ENCODE peak calls at places on chromosomes 11 and 22, in seven cellular contexts. O, Q, W, S, D, B and V are unnamed samples.
A peak's percentile ranks its signal among the peaks of the same experiment; 100 is the strongest.

GRCh38 chr11:43130616-43131015 is 181.2 kb upstream of the API5 start:
- DNase-seq in S (no peak), O (no peak), B (no peak), W (no peak), D (no peak), Q (no peak), V (no peak)

GRCh38 chr11:59088164-59088563 is 2.1 kb downstream of the GLYATL1B start:
- DNase-seq in S (no peak), Q (no peak), B (no peak), D (no peak), O (no peak), W (no peak), V (no peak)

GRCh38 chr11:2990617-2991476 is 1.3 kb downstream of the NAP1L4 start:
- DNase-seq in O (no peak), S (peak; percentile 24), D (no peak), B (no peak), W (no peak), Q (no peak), V (no peak)

GRCh38 chr11:60942207-60942606 is 9.8 kb downstream of the SLC15A3 start:
- DNase-seq in Q (no peak), O (no peak), D (no peak), B (no peak), W (no peak), S (no peak), V (no peak)

GRCh38 chr22:20267441-20268288 is 453 bp downstream of the RTN4R start:
- DNase-seq in O (no peak), W (no peak), B (no peak), S (no peak), D (no peak), Q (no peak), V (no peak)

GRCh38 chr11:17876827-17877226 is 136.0 kb downstream of the SERGEF start:
- DNase-seq in D (peak; percentile 7), Q (no peak), O (no peak), B (no peak), S (no peak), W (no peak), V (no peak)

GRCh38 chr22:40678493-40679248 is 613 bp upstream of the MCHR1 start:
- DNase-seq in O (no peak), Q (no peak), S (no peak), W (no peak), B (no peak), D (no peak), V (no peak)

GRCh38 chr11:28268925-28269324 is 160.7 kb downstream of the METTL15 start:
- DNase-seq in D (no peak), S (no peak), B (no peak), O (no peak), W (no peak), Q (no peak), V (no peak)

GRCh38 chr11:4041731-4042391 is 52.7 kb upstream of the RRM1 start:
- DNase-seq in S (no peak), B (no peak), O (no peak), Q (peak; percentile 90), D (no peak), W (no peak), V (no peak)

GRCh38 chr11:61297741-61298140 is 2.6 kb upstream of the VWCE start:
- DNase-seq in S (no peak), B (peak; percentile 75), Q (peak; percentile 23), W (peak; percentile 99), D (peak; percentile 85), O (no peak), V (peak; percentile 97)

GRCh38 chr11:95698939-95699562 is 90.5 kb downstream of the FAM76B start:
- DNase-seq in Q (no peak), B (no peak), D (peak; percentile 11), W (no peak), O (no peak), S (no peak), V (no peak)

GRCh38 chr11:10386361-10386760 is 68.7 kb upstream of the AMPD3 start:
- DNase-seq in O (no peak), B (no peak), W (no peak), D (no peak), S (no peak), Q (no peak), V (no peak)

GRCh38 chr11:3995949-3996554 is 98.5 kb upstream of the RRM1 start:
- DNase-seq in B (peak; percentile 35), O (no peak), S (no peak), W (peak; percentile 62), Q (no peak), D (no peak), V (no peak)

GRCh38 chr22:23089633-23090032 is 19.3 kb downstream of the GNAZ start:
- DNase-seq in W (no peak), D (no peak), O (no peak), Q (no peak), S (no peak), B (no peak), V (no peak)

GRCh38 chr22:26852176-26852575 is 194.8 kb downstream of the MIAT start:
- DNase-seq in Q (no peak), B (no peak), S (no peak), W (no peak), O (no peak), D (no peak), V (no peak)

GRCh38 chr11:122146475-122146874 is 30.5 kb upstream of the BLID start:
- DNase-seq in B (no peak), O (no peak), Q (no peak), S (no peak), W (no peak), D (no peak), V (no peak)

GRCh38 chr11:112281776-112282175 is 21.1 kb upstream of the PLET1 start:
- DNase-seq in W (no peak), O (no peak), B (no peak), S (no peak), D (no peak), Q (no peak), V (no peak)

GRCh38 chr22:19816372-19817119 is 38.1 kb downstream of the GNB1L start:
- DNase-seq in Q (no peak), D (no peak), B (no peak), O (no peak), S (no peak), W (no peak), V (no peak)

GRCh38 chr11:30333405-30333804 is 10.5 kb downstream of the ARL14EP start:
- DNase-seq in W (peak; percentile 37), S (no peak), D (peak; percentile 58), B (no peak), Q (no peak), O (no peak), V (no peak)

GRCh38 chr11:93606314-93606713 is 55.2 kb upstream of the CEP295 start:
- DNase-seq in Q (no peak), S (no peak), B (no peak), D (no peak), W (no peak), O (no peak), V (no peak)

GRCh38 chr22:28187612-28188011 is 268.6 kb upstream of the PITPNB start:
- DNase-seq in D (no peak), Q (no peak), S (no peak), O (no peak), B (no peak), W (no peak), V (no peak)

GRCh38 chr11:72569966-72570892 is 104.0 kb downstream of the PDE2A start:
- DNase-seq in W (peak; percentile 91), S (no peak), Q (no peak), O (no peak), B (no peak), D (peak; percentile 92), V (no peak)

DNA sequence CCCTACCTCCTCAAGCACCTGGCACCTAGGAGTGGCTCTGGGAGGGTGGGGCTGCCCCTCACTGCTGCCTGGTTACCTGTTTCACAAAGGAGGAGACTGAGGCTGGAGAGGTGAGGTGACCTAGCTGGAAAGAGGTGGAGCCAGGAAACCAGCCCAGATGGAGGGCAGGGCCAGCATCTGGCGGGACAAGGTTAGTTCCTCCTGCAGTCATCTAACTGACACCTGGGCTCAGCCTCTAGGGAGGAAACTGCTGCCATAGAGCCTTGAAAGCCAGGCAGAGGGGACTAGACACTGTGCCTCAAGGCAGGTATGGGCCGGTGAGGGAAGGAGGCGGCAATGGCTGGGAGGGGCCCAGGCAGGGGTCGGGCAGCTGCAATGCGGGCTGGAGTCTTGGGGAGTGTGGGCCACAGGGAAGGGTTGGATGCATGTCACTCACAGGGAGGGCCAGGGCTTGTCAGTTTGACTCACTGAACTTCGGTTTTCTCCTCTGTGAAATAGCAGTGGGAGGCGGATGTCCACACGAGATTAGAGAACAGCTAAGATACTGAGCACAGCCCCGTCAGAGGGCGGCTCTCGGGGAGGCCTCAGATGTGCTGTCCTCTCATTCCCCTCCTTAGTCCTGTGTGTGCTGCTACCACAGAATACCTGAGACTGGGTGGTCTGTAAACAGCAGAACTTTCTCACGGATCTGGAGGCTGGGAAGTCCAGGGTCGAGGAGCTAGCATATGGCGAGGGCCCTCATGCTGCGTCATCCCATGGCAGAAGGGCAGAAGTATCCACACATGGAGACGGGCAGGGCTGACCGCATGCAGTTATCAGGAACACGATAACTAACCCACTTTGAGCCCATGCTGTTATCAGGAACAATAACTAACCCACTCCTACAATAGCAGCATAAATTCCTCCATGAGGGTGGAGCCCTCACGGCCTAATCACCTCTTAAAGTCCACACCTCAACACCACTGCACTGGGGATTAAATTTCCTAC is 16.1 kb downstream of the MGAT3 start:
- DNase-seq in D (peak; percentile 73), W (peak; percentile 58), B (no peak), S (no peak), O (no peak), Q (no peak), V (no peak)
- H3K4me3 ChIP-seq in D (no peak overlapping the region), W (no peak overlapping the region), B (no peak overlapping the region), S (no peak overlapping the region), O (no peak overlapping the region), Q (no peak overlapping the region), V (no peak overlapping the region)

GRCh38 chr11:8268530-8269461 is 5.1 kb upstream of the LMO1 start:
- DNase-seq in B (no peak), S (no peak), D (no peak), O (no peak), W (no peak), Q (peak; percentile 6), V (no peak)
- H3K4me3 ChIP-seq in B (no peak overlapping the region), S (no peak overlapping the region), D (no peak overlapping the region), O (peak overlapping the region; percentile 50), W (no peak overlapping the region), Q (peak overlapping the region; percentile 39), V (no peak overlapping the region)

GRCh38 chr22:17368727-17369552 is at the start of gene CECR2:
- DNase-seq in S (peak; percentile 9), D (peak; percentile 40), O (peak; percentile 60), W (peak; percentile 44), B (no peak), Q (peak; percentile 78), V (no peak)
- H3K4me3 ChIP-seq in S (no peak within 1 kb of the TSS), D (peak within 1 kb of the TSS; percentile 55), O (peak within 1 kb of the TSS; percentile 75), W (peak within 1 kb of the TSS; percentile 57), B (no peak within 1 kb of the TSS), Q (peak within 1 kb of the TSS; percentile 77), V (peak within 1 kb of the TSS; percentile 46)

DNA sequence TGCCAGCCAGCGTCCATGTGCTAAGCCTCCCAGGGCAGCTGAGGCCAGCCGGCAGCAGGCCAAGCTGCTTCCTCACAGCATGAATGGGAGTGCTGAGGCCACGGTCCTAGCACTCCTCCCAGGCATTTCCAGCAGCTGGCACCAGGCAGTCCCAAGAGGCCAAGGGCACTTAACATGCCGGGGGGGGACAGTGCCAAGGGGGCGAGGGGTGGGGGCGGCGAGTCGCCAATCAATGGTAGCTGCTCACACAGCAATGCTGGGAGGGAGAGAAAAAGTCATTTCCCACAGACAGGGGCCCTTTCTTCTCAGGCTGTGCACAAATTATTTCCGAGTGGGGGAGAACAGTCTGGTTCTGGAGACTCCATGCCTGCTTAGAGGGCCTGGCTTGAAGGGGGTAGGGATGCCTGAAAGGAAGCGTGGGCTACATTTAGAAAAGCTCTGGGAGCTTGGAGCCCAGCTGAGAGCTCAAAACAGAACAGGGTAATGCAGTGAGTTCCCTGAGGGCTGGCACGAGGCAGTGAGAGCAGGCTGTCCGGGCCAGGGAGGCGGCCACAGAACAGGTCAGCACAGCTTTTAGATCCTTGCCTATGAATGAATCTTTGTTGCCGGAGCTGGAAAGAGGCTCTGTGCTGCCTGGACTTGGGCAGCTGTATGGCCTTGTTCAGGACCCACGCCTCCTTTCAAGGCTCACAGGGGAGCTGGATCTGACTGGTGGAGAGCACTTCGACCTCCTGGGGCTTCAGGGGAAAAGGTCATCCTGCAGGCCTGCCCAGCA is 14.4 kb upstream of the TBC1D10A start:
- DNase-seq in Q (peak; percentile 86), O (peak; percentile 79), D (no peak), B (no peak), W (no peak), S (no peak), V (no peak)
- H3K4me3 ChIP-seq in Q (no peak overlapping the region), O (no peak overlapping the region), D (no peak overlapping the region), B (no peak overlapping the region), W (no peak overlapping the region), S (no peak overlapping the region), V (no peak overlapping the region)